ENCODE peak calls at places on chromosomes 4 and X, in five cellular contexts. E is brain microvascular endothelial cell, W is right atrium auricular region, I is mammary epithelial cell, F is left ventricle myocardium inferior. L is an unnamed sample.
A peak's percentile ranks its signal among the peaks of the same experiment; 100 is the strongest.

GRCh38 chrX:129982300-129983246 is at the start of gene BCORL1:
- DNase-seq in E (peak; percentile 84), W (peak; percentile 90), I (peak; percentile 86), F (peak; percentile 90), L (peak; percentile 79)

GRCh38 chrX:43706786-43707185 is 50.7 kb downstream of the MAOA start:
- DNase-seq in E (no peak), W (no peak), I (no peak), F (no peak), L (no peak)

GRCh38 chrX:37871626-37872302 is 24.4 kb upstream of the DYNLT3 start:
- DNase-seq in E (peak; percentile 91), W (no peak), I (peak; percentile 82), F (peak; percentile 11), L (peak; percentile 65)

GRCh38 chr4:155690044-155690837 is 23.6 kb downstream of the GUCY1A1 start:
- DNase-seq in E (no peak), W (no peak), I (no peak), F (no peak), L (no peak)

GRCh38 chrX:24148535-24149345 is 789 bp upstream of the ZFX start:
- DNase-seq in E (no peak), W (no peak), I (no peak), F (no peak), L (no peak)

GRCh38 chrX:17788439-17788838 is 51.1 kb downstream of the SCML1 start:
- DNase-seq in E (peak; percentile 1), W (no peak), I (peak; percentile 8), F (no peak), L (no peak)

GRCh38 chr4:124262211-124263179 is 450.0 kb downstream of the ANKRD50 start:
- DNase-seq in E (peak; percentile 81), W (peak; percentile 59), I (peak; percentile 64), F (no peak), L (peak; percentile 73)

GRCh38 chr4:149521611-149522010 is 294.0 kb downstream of the IQCM start:
- DNase-seq in E (no peak), W (no peak), I (no peak), F (no peak), L (no peak)

GRCh38 chr4:6367313-6367945 is 97.8 kb downstream of the WFS1 start:
- DNase-seq in E (no peak), W (no peak), I (no peak), F (no peak), L (no peak)

GRCh38 chr4:150722908-150723362 is 141.0 kb downstream of the MAB21L2 start:
- DNase-seq in E (peak; percentile 62), W (peak; percentile 88), I (peak; percentile 10), F (peak; percentile 88), L (no peak)

GRCh38 chr4:56731857-56732256 is 50.8 kb upstream of the HOPX start:
- DNase-seq in E (no peak), W (peak; percentile 60), I (no peak), F (peak; percentile 38), L (no peak)

GRCh38 chrX:141638601-141639000 is 49.1 kb downstream of the SPANXA2 start:
- DNase-seq in E (no peak), W (no peak), I (no peak), F (no peak), L (no peak)

GRCh38 chr4:87679449-87680169 is 29.5 kb downstream of the DMP1 start:
- DNase-seq in E (peak; percentile 35), W (peak; percentile 61), I (peak; percentile 3), F (peak; percentile 36), L (peak; percentile 46)

GRCh38 chr4:109499513-109499912 is 60.5 kb upstream of the MCUB start:
- DNase-seq in E (peak; percentile 2), W (no peak), I (no peak), F (no peak), L (no peak)

GRCh38 chr4:55012363-55013255 is 112.8 kb downstream of the KDR start:
- DNase-seq in E (no peak), W (no peak), I (no peak), F (no peak), L (no peak)

GRCh38 chr4:84531689-84532088 is 32.6 kb upstream of the NKX6-1 start:
- DNase-seq in E (no peak), W (no peak), I (peak; percentile 66), F (no peak), L (no peak)

GRCh38 chrX:47456080-47456479 is 26.9 kb downstream of the ZNF41 start:
- DNase-seq in E (no peak), W (no peak), I (no peak), F (peak; percentile 30), L (no peak)
- H3K27ac ChIP-seq in E (no peak overlapping the region), W (no peak overlapping the region), I (no peak overlapping the region), F (no peak overlapping the region), L (no peak overlapping the region)

DNA sequence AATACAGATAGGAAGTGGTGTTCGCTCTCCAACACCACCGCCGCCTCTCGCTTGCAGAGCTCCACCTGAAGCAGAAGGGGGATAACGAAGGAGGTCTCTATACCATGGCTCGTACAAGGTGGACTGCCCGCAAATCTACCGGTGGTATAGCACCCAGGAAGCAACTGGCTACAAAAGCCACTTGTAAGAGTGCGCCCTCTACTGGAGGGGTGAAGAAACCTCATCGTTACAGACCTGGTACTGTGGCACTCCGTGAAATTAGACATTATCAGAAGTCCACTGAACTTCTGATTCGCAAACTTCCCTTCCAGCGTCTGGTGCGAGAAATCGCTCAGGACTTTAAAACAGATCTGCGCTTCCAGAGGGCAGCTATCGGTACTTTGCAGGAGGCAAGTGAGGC is 5.2 kb upstream of the BMP15 start:
- DNase-seq in E (no peak), W (no peak), I (peak; percentile 11), F (no peak), L (no peak)
- TF ChIP-seq CTCF in E (peak; percentile 45), W (no peak), I (peak; percentile 43), F (peak; percentile 16), L (peak; percentile 17)

GRCh38 chr4:336893-337142 is 796 bp upstream of the ZNF141 start:
- DNase-seq in E (no peak), W (no peak), I (no peak), F (no peak), L (no peak)
- H3K27ac ChIP-seq in E (peak overlapping the region; percentile 7), W (peak overlapping the region; percentile 97), I (no peak overlapping the region), F (peak overlapping the region; percentile 99), L (peak overlapping the region; percentile 91)

DNA sequence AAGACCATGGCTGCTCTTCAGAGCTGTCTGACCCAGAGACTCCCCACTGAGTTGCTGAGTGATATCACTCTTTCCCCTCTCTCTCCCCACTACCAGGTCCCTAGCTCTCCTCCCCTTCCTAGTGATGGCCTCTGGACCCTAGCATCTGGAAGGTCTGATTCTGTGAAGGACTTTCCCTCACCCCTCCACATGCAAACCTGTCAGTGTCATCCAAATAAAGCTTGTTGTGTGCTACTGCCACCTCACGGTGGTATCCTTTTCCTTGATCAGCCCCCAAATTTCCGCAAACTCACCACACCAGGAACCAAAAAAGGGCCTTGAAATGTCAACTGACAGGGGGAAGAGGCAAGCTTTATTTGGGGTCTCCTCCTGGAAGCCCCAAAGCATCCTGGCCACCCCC is 500.2 kb downstream of the IDS start:
- DNase-seq in E (no peak), W (no peak), I (no peak), F (no peak), L (no peak)
- TF ChIP-seq CTCF in E (no peak), W (no peak), I (no peak), F (no peak), L (no peak)

DNA sequence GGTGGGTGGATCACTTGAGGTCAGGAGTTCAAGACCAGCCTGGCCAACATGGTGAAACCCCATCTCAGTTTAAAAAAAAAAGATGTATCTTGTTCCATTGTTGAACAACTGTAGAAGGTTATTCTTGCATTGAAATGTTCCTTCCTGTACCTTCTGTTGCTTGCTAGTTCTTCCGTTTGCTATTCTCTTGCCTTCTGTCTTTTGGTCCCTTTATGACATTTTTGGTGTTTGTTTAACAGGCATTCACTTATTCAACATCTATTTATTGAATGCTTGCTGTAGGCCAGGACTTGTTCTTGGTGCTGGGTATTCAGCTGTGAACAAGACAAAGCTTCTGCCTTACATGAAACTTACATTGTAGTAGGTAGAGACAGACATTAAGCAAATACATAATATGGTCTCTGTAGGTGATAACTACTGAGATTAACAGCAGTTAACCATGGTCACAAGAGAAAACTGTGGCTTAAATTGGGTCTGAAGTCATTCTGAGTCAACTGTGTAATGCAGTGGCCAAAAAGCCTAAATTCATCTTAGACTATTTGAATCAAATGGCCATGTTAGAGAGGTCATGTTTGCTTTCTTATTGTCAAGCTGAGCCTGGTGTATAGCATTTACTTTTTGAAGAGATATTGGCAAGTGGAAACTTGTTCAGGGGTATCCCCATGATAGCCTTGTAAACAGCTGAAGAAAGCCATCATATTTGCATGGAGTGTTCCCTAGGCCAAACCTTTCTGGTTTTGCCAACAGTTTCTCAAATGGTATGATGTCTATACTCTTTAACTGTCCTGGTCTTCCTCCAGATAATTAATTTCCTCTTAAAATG is 35.6 kb downstream of the GAB1 start:
- DNase-seq in E (no peak), W (no peak), I (no peak), F (no peak), L (no peak)
- H3K27ac ChIP-seq in E (no peak overlapping the region), W (no peak overlapping the region), I (no peak overlapping the region), F (peak overlapping the region; percentile 22), L (no peak overlapping the region)

GRCh38 chrX:102658551-102658950 is 7.3 kb downstream of the GPRASP1 start:
- DNase-seq in E (no peak), W (no peak), I (no peak), F (no peak), L (no peak)

GRCh38 chrX:102654696-102655095 is 3.4 kb downstream of the GPRASP1 start:
- DNase-seq in E (no peak), W (no peak), I (no peak), F (peak; percentile 29), L (no peak)

DNA sequence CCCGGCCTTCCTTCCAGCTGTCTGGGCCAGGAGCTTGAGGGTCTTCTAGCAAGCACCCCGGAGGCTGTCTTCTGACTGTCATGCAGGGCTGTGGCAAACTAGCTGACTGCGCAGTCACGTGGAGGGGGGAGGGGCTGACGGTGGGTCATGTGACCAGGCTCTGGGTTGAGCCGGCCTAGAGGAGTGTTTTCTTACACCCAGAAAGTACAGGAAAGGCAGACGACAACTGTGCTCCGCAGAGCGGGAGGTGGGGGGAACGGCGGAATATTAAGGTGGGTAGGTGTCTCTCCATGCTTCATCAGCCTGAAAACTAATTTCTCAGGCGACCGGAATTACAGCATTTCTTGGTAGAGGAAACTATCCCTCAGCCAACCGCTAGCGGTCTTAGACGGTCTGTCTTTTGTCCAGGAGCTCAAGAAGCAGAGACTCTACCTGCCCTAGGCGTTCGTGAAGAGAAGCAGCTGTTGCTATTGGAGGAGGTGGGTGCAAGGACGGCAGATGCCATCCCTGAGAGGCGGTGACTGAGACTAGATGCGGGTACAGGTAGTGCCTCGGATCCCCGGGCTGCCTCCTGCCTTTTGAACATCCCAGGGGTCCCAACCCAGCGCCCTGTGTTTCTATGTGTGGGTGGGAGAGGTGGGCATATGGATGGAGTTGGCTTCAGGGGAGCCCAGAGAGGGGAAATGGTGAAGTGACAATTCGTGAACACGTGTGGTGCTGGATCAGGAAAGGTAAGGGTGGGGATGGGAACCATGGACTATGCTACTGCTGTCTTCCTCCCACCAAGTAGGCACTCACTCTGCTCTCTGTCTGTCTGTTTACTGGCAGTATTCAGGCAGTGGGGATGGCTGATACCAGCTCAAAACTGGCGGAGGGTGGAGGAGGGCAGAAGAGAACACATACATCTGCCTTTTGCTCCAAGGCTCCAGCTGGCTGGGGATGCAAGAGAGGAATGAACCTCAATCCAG is 8.8 kb downstream of the GPRASP1 start:
- DNase-seq in E (peak; percentile 70), W (peak; percentile 92), I (no peak), F (peak; percentile 86), L (no peak)
- TF ChIP-seq CTCF in E (peak; percentile 44), W (no peak), I (no peak), F (peak; percentile 23), L (peak; percentile 34)

GRCh38 chr4:145523117-145523516 is 41.5 kb downstream of the SMAD1 start:
- DNase-seq in E (no peak), W (no peak), I (peak; percentile 65), F (no peak), L (no peak)
- H3K27ac ChIP-seq in E (no peak overlapping the region), W (no peak overlapping the region), I (no peak overlapping the region), F (no peak overlapping the region), L (no peak overlapping the region)

GRCh38 chr4:89814362-89814761 is 22.6 kb downstream of the SNCA start:
- DNase-seq in E (no peak), W (no peak), I (no peak), F (no peak), L (no peak)
- TF ChIP-seq CTCF in E (no peak), W (no peak), I (no peak), F (no peak), L (no peak)